ENCODE peak calls at places on chromosome 20, in five cellular contexts. One of them, this sample, is unnamed.

GRCh38 chr20:42577193-42577592 is 612.5 kb downstream of the PTPRT start:
- DNase-seq in GM12865: no peak
- DNase-seq in epithelial cell of proximal tubule: no peak
- DNase-seq in RWPE1: no peak
- DNase-seq in ovary: no peak
- DNase-seq in this sample: no peak

GRCh38 chr20:51352790-51353189 is 189.7 kb downstream of the NFATC2 start:
- DNase-seq in GM12865: no peak
- DNase-seq in epithelial cell of proximal tubule: no peak
- DNase-seq in RWPE1: no peak
- DNase-seq in ovary: no peak
- DNase-seq in this sample: no peak

GRCh38 chr20:5135363-5136012 is 8.7 kb downstream of the CDS2 start:
- DNase-seq in GM12865: peak
- DNase-seq in epithelial cell of proximal tubule: no peak
- DNase-seq in RWPE1: no peak
- DNase-seq in ovary: no peak
- DNase-seq in this sample: no peak

GRCh38 chr20:873875-874607 is 40.5 kb downstream of the FAM110A start:
- DNase-seq in GM12865: peak
- DNase-seq in epithelial cell of proximal tubule: no peak
- DNase-seq in RWPE1: no peak
- DNase-seq in ovary: no peak
- DNase-seq in this sample: peak

GRCh38 chr20:36584018-36584481 is 10.7 kb downstream of the TGIF2 start:
- DNase-seq in GM12865: no peak
- DNase-seq in epithelial cell of proximal tubule: no peak
- DNase-seq in RWPE1: no peak
- DNase-seq in ovary: no peak
- DNase-seq in this sample: no peak

GRCh38 chr20:36836591-36837329 is 39.2 kb upstream of the TLDC2 start:
- DNase-seq in GM12865: peak
- DNase-seq in epithelial cell of proximal tubule: no peak
- DNase-seq in RWPE1: no peak
- DNase-seq in ovary: peak
- DNase-seq in this sample: peak

GRCh38 chr20:36311141-36311853 is 5.2 kb downstream of the DLGAP4 start:
- DNase-seq in GM12865: no peak
- DNase-seq in epithelial cell of proximal tubule: no peak
- DNase-seq in RWPE1: no peak
- DNase-seq in ovary: no peak
- DNase-seq in this sample: no peak

GRCh38 chr20:56625837-56626236 is 3.3 kb upstream of the TFAP2C start:
- DNase-seq in GM12865: no peak
- DNase-seq in epithelial cell of proximal tubule: no peak
- DNase-seq in RWPE1: no peak
- DNase-seq in ovary: no peak
- DNase-seq in this sample: no peak

GRCh38 chr20:34427331-34427730 is 64.3 kb downstream of the ITCH start:
- DNase-seq in GM12865: no peak
- DNase-seq in epithelial cell of proximal tubule: no peak
- DNase-seq in RWPE1: no peak
- DNase-seq in ovary: no peak
- DNase-seq in this sample: no peak

GRCh38 chr20:17407550-17407949 is 123.6 kb downstream of the BFSP1 start:
- DNase-seq in GM12865: no peak
- DNase-seq in epithelial cell of proximal tubule: no peak
- DNase-seq in RWPE1: no peak
- DNase-seq in ovary: no peak
- DNase-seq in this sample: no peak

GRCh38 chr20:22700387-22700786 is 116.0 kb upstream of the FOXA2 start:
- DNase-seq in GM12865: no peak
- DNase-seq in epithelial cell of proximal tubule: no peak
- DNase-seq in RWPE1: no peak
- DNase-seq in ovary: no peak
- DNase-seq in this sample: no peak

GRCh38 chr20:7608246-7608645 is 332.0 kb downstream of the HAO1 start:
- DNase-seq in GM12865: no peak
- DNase-seq in epithelial cell of proximal tubule: no peak
- DNase-seq in RWPE1: no peak
- DNase-seq in ovary: no peak
- DNase-seq in this sample: peak

GRCh38 chr20:19758888-19759331 is 852 bp downstream of the RIN2 start:
- DNase-seq in GM12865: no peak
- DNase-seq in epithelial cell of proximal tubule: no peak
- DNase-seq in RWPE1: no peak
- DNase-seq in ovary: peak
- DNase-seq in this sample: no peak

GRCh38 chr20:4985658-4986057 is 15.7 kb downstream of the SLC23A2 start:
- DNase-seq in GM12865: peak
- DNase-seq in epithelial cell of proximal tubule: no peak
- DNase-seq in RWPE1: no peak
- DNase-seq in ovary: no peak
- DNase-seq in this sample: no peak

GRCh38 chr20:16505894-16506293 is 67.4 kb downstream of the KIF16B start:
- DNase-seq in GM12865: peak
- DNase-seq in epithelial cell of proximal tubule: no peak
- DNase-seq in RWPE1: no peak
- DNase-seq in ovary: no peak
- DNase-seq in this sample: no peak

GRCh38 chr20:22815206-22815551 is 219.9 kb upstream of the SSTR4 start:
- DNase-seq in GM12865: no peak
- DNase-seq in epithelial cell of proximal tubule: no peak
- DNase-seq in RWPE1: no peak
- DNase-seq in ovary: no peak
- DNase-seq in this sample: no peak

GRCh38 chr20:41139227-41140093 is 2.1 kb downstream of the PLCG1 start:
- DNase-seq in GM12865: no peak
- DNase-seq in epithelial cell of proximal tubule: no peak
- DNase-seq in RWPE1: no peak
- DNase-seq in ovary: no peak
- DNase-seq in this sample: no peak

GRCh38 chr20:50911030-50911429 is 20.2 kb downstream of the ADNP start:
- DNase-seq in GM12865: peak
- DNase-seq in epithelial cell of proximal tubule: no peak
- DNase-seq in RWPE1: no peak
- DNase-seq in ovary: no peak
- DNase-seq in this sample: no peak

GRCh38 chr20:34111057-34111711 is 859 bp downstream of the EIF2S2 start:
- DNase-seq in GM12865: no peak
- DNase-seq in epithelial cell of proximal tubule: peak
- DNase-seq in RWPE1: peak
- DNase-seq in ovary: no peak
- DNase-seq in this sample: peak

GRCh38 chr20:3820901-3821727 is 767 bp downstream of the AP5S1 start:
- DNase-seq in GM12865: no peak
- DNase-seq in epithelial cell of proximal tubule: no peak
- DNase-seq in RWPE1: no peak
- DNase-seq in ovary: no peak
- DNase-seq in this sample: no peak

GRCh38 chr20:38181207-38181693 is 16.2 kb upstream of the TGM2 start:
- DNase-seq in GM12865: peak
- DNase-seq in epithelial cell of proximal tubule: no peak
- DNase-seq in RWPE1: no peak
- DNase-seq in ovary: no peak
- DNase-seq in this sample: no peak

GRCh38 chr20:38181971-38182370 is 16.9 kb upstream of the TGM2 start:
- DNase-seq in GM12865: no peak
- DNase-seq in epithelial cell of proximal tubule: no peak
- DNase-seq in RWPE1: no peak
- DNase-seq in ovary: no peak
- DNase-seq in this sample: no peak

GRCh38 chr20:38186788-38187221 is 21.7 kb upstream of the TGM2 start:
- DNase-seq in GM12865: no peak
- DNase-seq in epithelial cell of proximal tubule: no peak
- DNase-seq in RWPE1: peak
- DNase-seq in ovary: no peak
- DNase-seq in this sample: peak

GRCh38 chr20:38180781-38181180 is 15.7 kb upstream of the TGM2 start:
- DNase-seq in GM12865: no peak
- DNase-seq in epithelial cell of proximal tubule: no peak
- DNase-seq in RWPE1: no peak
- DNase-seq in ovary: no peak
- DNase-seq in this sample: no peak

GRCh38 chr20:38184098-38184497 is 19.0 kb upstream of the TGM2 start:
- DNase-seq in GM12865: no peak
- DNase-seq in epithelial cell of proximal tubule: peak
- DNase-seq in RWPE1: peak
- DNase-seq in ovary: no peak
- DNase-seq in this sample: no peak
- TF ChIP-seq CTCF in GM12865: no peak
- TF ChIP-seq CTCF in epithelial cell of proximal tubule: no peak
- TF ChIP-seq CTCF in RWPE1: no peak
- TF ChIP-seq CTCF in ovary: no peak
- TF ChIP-seq CTCF in this sample: no peak

DNA sequence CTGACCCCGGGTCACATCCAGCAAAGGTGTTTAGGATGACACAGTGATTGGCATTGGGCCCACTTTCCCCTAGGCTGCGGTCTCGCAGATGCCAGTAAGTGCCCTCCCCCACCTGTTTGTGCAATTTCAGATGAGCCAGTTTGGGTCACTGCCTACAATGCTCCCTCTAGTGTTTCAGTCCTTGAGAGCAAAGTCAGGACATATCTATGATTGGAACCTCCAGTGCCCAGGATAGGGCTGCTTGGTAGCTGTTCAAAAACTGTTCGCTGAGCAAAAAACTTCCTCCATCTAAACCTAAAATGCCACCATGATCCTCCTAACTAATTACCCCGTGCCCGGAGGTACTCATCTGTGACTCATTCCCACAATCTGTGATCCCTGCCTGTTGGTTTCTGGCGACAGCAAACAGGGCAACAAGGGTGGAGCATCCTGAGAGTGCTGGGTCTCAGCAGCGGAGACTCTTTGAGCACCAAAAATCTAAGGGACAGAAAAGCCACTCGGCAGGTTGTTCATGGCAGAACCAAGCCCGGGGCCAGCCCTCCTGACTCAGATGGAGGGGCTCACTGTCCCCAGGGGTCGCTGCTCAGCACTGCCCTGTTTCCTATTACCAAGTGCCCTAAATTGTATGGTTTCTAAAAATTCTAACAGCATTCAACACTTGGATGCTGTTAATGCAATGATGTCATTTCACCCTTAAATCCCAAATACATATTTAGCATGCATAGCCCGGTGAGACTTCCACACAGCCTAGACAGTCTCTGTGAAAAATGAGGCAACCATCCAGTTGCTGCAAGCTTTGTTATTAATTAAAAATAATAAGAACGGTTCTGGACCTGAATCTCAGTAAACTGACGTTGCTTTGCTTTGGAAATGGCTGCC is 5.0 kb downstream of the VSX1 start:
- DNase-seq in GM12865: peak
- DNase-seq in epithelial cell of proximal tubule: peak
- DNase-seq in RWPE1: peak
- DNase-seq in ovary: no peak
- DNase-seq in this sample: peak
- TF ChIP-seq CTCF in GM12865: peak
- TF ChIP-seq CTCF in epithelial cell of proximal tubule: peak
- TF ChIP-seq CTCF in RWPE1: peak
- TF ChIP-seq CTCF in ovary: no peak
- TF ChIP-seq CTCF in this sample: no peak

GRCh38 chr20:25532015-25532751 is 53.1 kb downstream of the NINL start:
- DNase-seq in GM12865: no peak
- DNase-seq in epithelial cell of proximal tubule: no peak
- DNase-seq in RWPE1: peak
- DNase-seq in ovary: no peak
- DNase-seq in this sample: peak
- TF ChIP-seq CTCF in GM12865: no peak
- TF ChIP-seq CTCF in epithelial cell of proximal tubule: peak
- TF ChIP-seq CTCF in RWPE1: no peak
- TF ChIP-seq CTCF in ovary: no peak
- TF ChIP-seq CTCF in this sample: no peak

DNA sequence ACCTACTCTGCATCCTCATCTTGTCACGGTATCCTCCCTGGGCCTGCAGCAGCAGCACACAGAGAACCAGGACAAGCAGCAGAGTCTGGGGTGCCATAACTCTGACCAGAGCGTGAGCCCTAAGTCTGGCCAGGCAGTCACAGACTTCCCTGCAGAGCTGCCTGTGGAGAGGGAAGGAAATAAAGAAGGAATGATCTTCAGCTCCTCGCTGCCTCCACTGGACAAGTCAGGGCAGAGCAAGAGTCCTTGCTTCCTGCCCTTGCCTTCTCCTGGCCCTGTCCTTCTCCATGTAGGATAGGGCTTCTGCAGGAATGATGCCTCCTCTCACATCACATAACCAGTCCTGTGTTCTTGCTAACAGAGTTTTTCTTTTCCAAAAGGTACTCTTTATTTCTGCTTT is 15.9 kb upstream of the WFDC11 start:
- DNase-seq in GM12865: no peak
- DNase-seq in epithelial cell of proximal tubule: no peak
- DNase-seq in RWPE1: peak
- DNase-seq in ovary: no peak
- DNase-seq in this sample: peak
- TF ChIP-seq CTCF in GM12865: no peak
- TF ChIP-seq CTCF in epithelial cell of proximal tubule: peak
- TF ChIP-seq CTCF in RWPE1: no peak
- TF ChIP-seq CTCF in ovary: no peak
- TF ChIP-seq CTCF in this sample: peak

GRCh38 chr20:63496404-63497120 is 2.3 kb downstream of the EEF1A2 start:
- DNase-seq in GM12865: no peak
- DNase-seq in epithelial cell of proximal tubule: no peak
- DNase-seq in RWPE1: no peak
- DNase-seq in ovary: no peak
- DNase-seq in this sample: no peak
- TF ChIP-seq CTCF in GM12865: no peak
- TF ChIP-seq CTCF in epithelial cell of proximal tubule: no peak
- TF ChIP-seq CTCF in RWPE1: no peak
- TF ChIP-seq CTCF in ovary: no peak
- TF ChIP-seq CTCF in this sample: peak

GRCh38 chr20:38307371-38308046 is 3.6 kb downstream of the BPI start:
- DNase-seq in GM12865: no peak
- DNase-seq in epithelial cell of proximal tubule: no peak
- DNase-seq in RWPE1: no peak
- DNase-seq in ovary: no peak
- DNase-seq in this sample: no peak
- TF ChIP-seq CTCF in GM12865: no peak
- TF ChIP-seq CTCF in epithelial cell of proximal tubule: no peak
- TF ChIP-seq CTCF in RWPE1: no peak
- TF ChIP-seq CTCF in ovary: no peak
- TF ChIP-seq CTCF in this sample: no peak

This sample was measured in Calu3.